ENCODE peak calls at places on chromosomes 3 and 15, in four cellular contexts. One of them, this sample, is unnamed. For H3K4me1 and H3K36me3, the result is how much of the 10 kb centered on the place peaks cover.

GRCh38 chr3:138184994-138185393 is 2.1 kb upstream of the ARMC8 start:
- DNase-seq in psoas muscle: no peak
- DNase-seq in IMR-90: peak
- DNase-seq in upper lobe of right lung: no peak
- DNase-seq in this sample: no peak

GRCh38 chr3:42739401-42740158 is 33.5 kb downstream of the CCDC13 start:
- DNase-seq in upper lobe of right lung: no peak
- DNase-seq in psoas muscle: peak
- DNase-seq in IMR-90: no peak
- DNase-seq in this sample: no peak

GRCh38 chr15:79290642-79291275 is 8.2 kb downstream of the ANKRD34C start:
- DNase-seq in upper lobe of right lung: no peak
- DNase-seq in psoas muscle: no peak
- DNase-seq in IMR-90: no peak
- DNase-seq in this sample: no peak

GRCh38 chr15:40364259-40364658 is 6.2 kb downstream of the DISP2 start:
- DNase-seq in IMR-90: no peak
- DNase-seq in upper lobe of right lung: peak
- DNase-seq in psoas muscle: no peak
- DNase-seq in this sample: no peak

GRCh38 chr3:180888992-180889560 is 23.4 kb upstream of the FXR1 start:
- DNase-seq in psoas muscle: no peak
- DNase-seq in upper lobe of right lung: no peak
- DNase-seq in IMR-90: no peak
- DNase-seq in this sample: no peak

GRCh38 chr15:92322566-92323355 is 70.9 kb upstream of the ST8SIA2 start:
- DNase-seq in psoas muscle: no peak
- DNase-seq in upper lobe of right lung: no peak
- DNase-seq in IMR-90: no peak
- DNase-seq in this sample: no peak

GRCh38 chr15:86336051-86336788 is 256.5 kb downstream of the AGBL1 start:
- DNase-seq in IMR-90: no peak
- DNase-seq in upper lobe of right lung: no peak
- DNase-seq in psoas muscle: no peak
- DNase-seq in this sample: no peak

GRCh38 chr3:30952786-30953185 is 58.3 kb upstream of the GADL1 start:
- DNase-seq in IMR-90: no peak
- DNase-seq in upper lobe of right lung: no peak
- DNase-seq in psoas muscle: no peak
- DNase-seq in this sample: no peak

GRCh38 chr3:98110191-98110908 is 20.2 kb upstream of the OR5H1 start:
- DNase-seq in upper lobe of right lung: no peak
- DNase-seq in IMR-90: no peak
- DNase-seq in psoas muscle: no peak
- DNase-seq in this sample: no peak

GRCh38 chr3:126858887-126859286 is 124.0 kb upstream of the PLXNA1 start:
- DNase-seq in IMR-90: peak
- DNase-seq in psoas muscle: no peak
- DNase-seq in upper lobe of right lung: peak
- DNase-seq in this sample: no peak

GRCh38 chr3:113051222-113051804 is 60.5 kb downstream of the GTPBP8 start:
- DNase-seq in IMR-90: peak
- DNase-seq in psoas muscle: peak
- DNase-seq in upper lobe of right lung: peak
- DNase-seq in this sample: peak

GRCh38 chr3:149969945-149970715 is 565 bp downstream of the PFN2 start:
- DNase-seq in psoas muscle: peak
- DNase-seq in IMR-90: peak
- DNase-seq in upper lobe of right lung: peak
- DNase-seq in this sample: peak

GRCh38 chr3:149970716-149971402 is at the start of gene PFN2:
- DNase-seq in upper lobe of right lung: peak
- DNase-seq in psoas muscle: peak
- DNase-seq in IMR-90: peak
- DNase-seq in this sample: peak

GRCh38 chr3:149977391-149977790 is 6.7 kb upstream of the PFN2 start:
- DNase-seq in IMR-90: no peak
- DNase-seq in upper lobe of right lung: no peak
- DNase-seq in psoas muscle: no peak
- DNase-seq in this sample: no peak

GRCh38 chr3:149971403-149972075 is 844 bp upstream of the PFN2 start:
- DNase-seq in upper lobe of right lung: peak
- DNase-seq in IMR-90: peak
- DNase-seq in psoas muscle: peak
- DNase-seq in this sample: peak

DNA sequence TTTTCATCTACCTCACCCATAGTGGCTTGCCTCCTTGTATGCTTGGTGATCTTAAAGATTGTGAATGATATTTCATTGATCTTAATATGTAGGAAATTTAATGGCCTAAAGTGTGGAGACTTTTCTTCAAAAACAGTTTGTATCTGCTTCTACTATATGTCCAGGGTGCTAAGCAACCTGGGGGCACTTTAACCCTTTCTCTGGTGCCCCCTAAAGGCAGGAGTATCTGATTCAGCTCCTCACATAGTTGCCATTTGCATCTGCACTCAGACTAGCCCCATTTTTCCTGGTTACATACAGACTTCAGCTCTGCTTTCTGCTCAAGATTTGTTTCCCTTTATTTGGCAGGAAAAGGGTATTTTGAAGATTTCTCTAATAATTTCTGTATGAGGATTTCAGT is 5.2 kb upstream of the PFN2 start:
- DNase-seq in psoas muscle: no peak
- DNase-seq in upper lobe of right lung: no peak
- DNase-seq in IMR-90: no peak
- DNase-seq in this sample: no peak
- TF ChIP-seq CTCF in psoas muscle: no peak
- TF ChIP-seq CTCF in upper lobe of right lung: no peak
- TF ChIP-seq CTCF in IMR-90: no peak
- TF ChIP-seq CTCF in this sample: no peak

GRCh38 chr3:49722896-49723295 is 855 bp downstream of the GMPPB start:
- DNase-seq in upper lobe of right lung: peak
- DNase-seq in psoas muscle: no peak
- DNase-seq in IMR-90: no peak
- DNase-seq in this sample: peak

GRCh38 chr3:49720383-49721164 is 1.1 kb upstream of the AMIGO3 start:
- DNase-seq in psoas muscle: no peak
- DNase-seq in IMR-90: no peak
- DNase-seq in upper lobe of right lung: peak
- DNase-seq in this sample: no peak

GRCh38 chr3:49723301-49723630 is 485 bp downstream of the GMPPB start:
- DNase-seq in upper lobe of right lung: peak
- DNase-seq in IMR-90: peak
- DNase-seq in psoas muscle: peak
- DNase-seq in this sample: peak

GRCh38 chr3:49721861-49722781 is 1.6 kb downstream of the GMPPB start:
- DNase-seq in upper lobe of right lung: peak
- DNase-seq in psoas muscle: no peak
- DNase-seq in IMR-90: no peak
- DNase-seq in this sample: peak

DNA sequence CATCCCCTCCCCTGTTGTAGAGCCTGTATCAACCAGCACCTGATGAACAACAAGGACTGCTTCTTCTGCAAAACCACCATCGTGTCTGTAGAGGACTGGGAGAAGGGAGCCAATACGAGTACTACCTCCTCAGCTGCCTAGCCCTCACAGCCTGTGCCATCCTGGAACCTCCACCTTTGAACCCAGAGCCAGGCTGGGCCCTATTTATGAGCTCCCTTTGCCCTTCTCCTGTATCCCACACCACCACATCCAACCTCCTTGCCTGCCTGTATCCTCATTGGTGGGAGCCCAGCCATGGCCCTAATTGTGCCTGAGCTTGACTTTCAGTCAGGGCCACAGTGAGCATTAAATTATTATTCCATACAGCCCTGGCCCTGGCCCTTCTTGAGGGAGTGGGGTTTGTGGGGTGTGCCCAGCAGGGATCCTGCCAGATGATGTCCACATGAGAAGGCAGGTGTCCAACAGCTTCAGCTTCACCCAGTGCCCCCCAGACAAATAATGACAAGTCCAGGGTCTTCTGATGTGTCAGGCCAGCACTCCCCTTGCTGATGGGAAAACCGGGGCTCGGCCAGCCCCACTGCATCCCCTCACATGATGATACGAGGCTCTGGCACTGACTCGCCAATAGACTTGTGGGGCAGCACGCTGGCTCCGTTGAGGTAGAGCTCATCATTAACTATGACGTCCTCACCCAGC is 1.8 kb upstream of the AMIGO3 start:
- DNase-seq in IMR-90: no peak
- DNase-seq in upper lobe of right lung: peak
- DNase-seq in psoas muscle: no peak
- DNase-seq in this sample: no peak
- H3K4me1 ChIP-seq in IMR-90: under half
- H3K4me1 ChIP-seq in upper lobe of right lung: under half
- H3K4me1 ChIP-seq in psoas muscle: under half
- H3K4me1 ChIP-seq in this sample: half or more

DNA sequence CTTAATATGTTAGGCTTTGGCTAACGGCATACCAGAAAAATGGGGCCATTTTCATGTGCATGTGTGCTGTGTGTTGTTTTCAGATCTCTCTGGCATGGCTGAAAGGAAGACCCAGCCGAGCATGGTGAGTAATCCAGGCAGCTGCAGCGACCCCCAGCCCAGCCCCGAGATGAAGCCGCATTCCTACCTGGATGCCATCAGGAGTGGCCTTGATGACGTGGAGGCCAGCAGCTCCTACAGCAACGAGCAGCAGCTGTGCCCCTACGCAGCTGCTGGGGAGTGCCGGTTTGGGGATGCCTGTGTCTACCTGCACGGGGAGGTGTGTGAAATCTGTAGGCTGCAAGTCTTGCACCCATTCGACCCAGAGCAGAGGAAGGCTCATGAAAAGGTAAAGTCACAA is 15.1 kb downstream of the MKRN2 start:
- DNase-seq in upper lobe of right lung: no peak
- DNase-seq in IMR-90: no peak
- DNase-seq in psoas muscle: no peak
- DNase-seq in this sample: no peak
- H3K36me3 ChIP-seq in upper lobe of right lung: half or more
- H3K36me3 ChIP-seq in IMR-90: half or more
- H3K36me3 ChIP-seq in psoas muscle: under half
- H3K36me3 ChIP-seq in this sample: half or more

GRCh38 chr3:189272500-189273119 is 100.8 kb downstream of the TPRG1 start:
- DNase-seq in psoas muscle: no peak
- DNase-seq in IMR-90: no peak
- DNase-seq in upper lobe of right lung: no peak
- DNase-seq in this sample: no peak
- TF ChIP-seq CTCF in psoas muscle: peak
- TF ChIP-seq CTCF in IMR-90: no peak
- TF ChIP-seq CTCF in upper lobe of right lung: no peak
- TF ChIP-seq CTCF in this sample: no peak

GRCh38 chr15:67187351-67187854 is 67.1 kb downstream of the AAGAB start:
- DNase-seq in upper lobe of right lung: no peak
- DNase-seq in IMR-90: no peak
- DNase-seq in psoas muscle: no peak
- DNase-seq in this sample: no peak

GRCh38 chr15:67190813-67191212 is 63.6 kb downstream of the AAGAB start:
- DNase-seq in IMR-90: peak
- DNase-seq in psoas muscle: no peak
- DNase-seq in upper lobe of right lung: no peak
- DNase-seq in this sample: no peak

GRCh38 chr15:67190326-67190725 is 64.1 kb downstream of the AAGAB start:
- DNase-seq in psoas muscle: no peak
- DNase-seq in IMR-90: peak
- DNase-seq in upper lobe of right lung: no peak
- DNase-seq in this sample: no peak

GRCh38 chr15:67188551-67189218 is 65.8 kb downstream of the AAGAB start:
- DNase-seq in upper lobe of right lung: no peak
- DNase-seq in psoas muscle: no peak
- DNase-seq in IMR-90: peak
- DNase-seq in this sample: peak

DNA sequence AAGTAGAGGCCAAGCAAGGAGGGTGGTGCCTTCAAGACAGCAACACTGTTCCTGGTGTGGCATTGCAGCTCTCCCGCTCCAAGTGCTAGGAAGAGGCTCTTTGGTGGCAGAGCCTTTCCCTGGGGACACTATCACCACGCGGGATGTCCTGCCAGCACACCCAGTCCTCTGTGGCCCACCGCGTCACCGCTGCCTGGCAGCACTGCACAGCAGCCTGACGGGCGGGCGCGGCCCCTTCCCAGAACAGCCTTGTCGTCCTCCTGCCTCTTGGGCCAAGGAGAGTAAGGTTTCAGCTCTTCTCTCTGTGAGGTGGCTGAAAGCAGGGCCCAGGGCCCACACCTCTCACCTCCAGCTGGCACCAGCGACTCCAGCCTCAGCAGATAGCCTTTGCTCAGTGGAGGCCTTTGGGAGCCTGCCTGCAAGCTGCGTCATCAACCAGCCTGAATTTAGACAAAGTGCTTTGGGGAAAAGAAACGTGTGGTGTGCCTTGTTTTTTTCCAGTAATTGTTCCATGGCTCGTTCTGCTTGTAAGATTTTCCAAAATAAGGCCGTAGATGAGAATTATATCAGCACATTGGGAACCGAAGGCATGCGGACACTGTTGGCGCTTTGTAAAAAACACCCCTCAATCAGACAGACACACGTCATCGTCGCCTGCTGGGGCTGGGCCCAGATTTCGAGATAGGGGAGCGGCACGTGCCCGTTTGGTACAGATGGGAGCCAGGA is 65.0 kb downstream of the AAGAB start:
- DNase-seq in psoas muscle: peak
- DNase-seq in IMR-90: peak
- DNase-seq in upper lobe of right lung: no peak
- DNase-seq in this sample: peak
- H3K4me1 ChIP-seq in psoas muscle: half or more
- H3K4me1 ChIP-seq in IMR-90: half or more
- H3K4me1 ChIP-seq in upper lobe of right lung: under half
- H3K4me1 ChIP-seq in this sample: under half